ENCODE peak calls at places on chromosomes 2 and 18, in five cellular contexts. T is tibial nerve; X is CD8-positive, alpha-beta T cell; F is SJCRH30; P is SJSA1. R is an unnamed sample. For H3K4me1, the result is how much of the 10 kb centered on the place peaks cover.

GRCh38 chr2:71566271-71566858 is 113.0 kb downstream of the DYSF start:
- DNase-seq in X (no peak), T (no peak), F (no peak), P (no peak), R (no peak)

GRCh38 chr2:120305296-120305695 is 40.6 kb upstream of the INHBB start:
- DNase-seq in P (no peak), F (peak), T (no peak), X (no peak), R (no peak)

GRCh38 chr18:77030201-77030600 is 102.4 kb downstream of the MBP start:
- DNase-seq in P (no peak), X (no peak), T (no peak), F (no peak), R (no peak)

GRCh38 chr18:61738488-61738887 is 154.3 kb downstream of the RNF152 start:
- DNase-seq in X (no peak), P (no peak), T (peak), F (no peak), R (no peak)

GRCh38 chr2:23554054-23554697 is 169.2 kb downstream of the KLHL29 start:
- DNase-seq in X (no peak), T (peak), P (no peak), F (no peak), R (no peak)

GRCh38 chr18:12308386-12309100 is 502 bp downstream of the TUBB6 start:
- DNase-seq in F (peak), X (no peak), T (peak), P (peak), R (peak)

GRCh38 chr18:6807504-6808257 is 78.2 kb downstream of the ARHGAP28 start:
- DNase-seq in P (no peak), X (no peak), T (no peak), F (peak), R (no peak)

GRCh38 chr18:54776282-54776977 is 51.8 kb upstream of the RAB27B start:
- DNase-seq in T (peak), F (peak), X (no peak), P (peak), R (no peak)

GRCh38 chr18:58653814-58654509 is 17.3 kb upstream of the MALT1 start:
- DNase-seq in X (no peak), P (no peak), T (no peak), F (no peak), R (no peak)

GRCh38 chr2:233996436-233996835 is 54.1 kb upstream of the SPP2 start:
- DNase-seq in X (no peak), P (no peak), F (no peak), T (no peak), R (no peak)

GRCh38 chr2:231326404-231326803 is 69.1 kb upstream of the B3GNT7 start:
- DNase-seq in P (no peak), X (no peak), F (no peak), T (no peak), R (no peak)

GRCh38 chr2:97693476-97693875 is 19.9 kb upstream of the ZAP70 start:
- DNase-seq in F (peak), X (no peak), T (no peak), P (no peak), R (no peak)

GRCh38 chr2:139031722-139032121 is 251.5 kb upstream of the NXPH2 start:
- DNase-seq in X (no peak), P (no peak), T (no peak), F (peak), R (no peak)

GRCh38 chr2:86045541-86045940 is 60.1 kb downstream of the POLR1A start:
- DNase-seq in F (no peak), T (no peak), P (no peak), X (no peak), R (no peak)

GRCh38 chr18:12391487-12392136 is 14.6 kb upstream of the AFG3L2 start:
- DNase-seq in P (peak), X (peak), T (peak), F (peak), R (peak)

GRCh38 chr2:55838653-55839052 is 84.9 kb downstream of the EFEMP1 start:
- DNase-seq in P (no peak), F (no peak), T (no peak), X (no peak), R (no peak)

GRCh38 chr2:9769171-9770005 is 73.9 kb upstream of the TAF1B start:
- DNase-seq in P (peak), F (no peak), X (no peak), T (no peak), R (no peak)

GRCh38 chr2:4151521-4151920 is 448.1 kb downstream of the DCDC2C start:
- DNase-seq in X (no peak), T (no peak), P (no peak), F (no peak), R (no peak)

GRCh38 chr2:191927991-191928390 is 81.1 kb upstream of the CAVIN2 start:
- DNase-seq in T (no peak), X (no peak), P (no peak), F (peak), R (no peak)

DNA sequence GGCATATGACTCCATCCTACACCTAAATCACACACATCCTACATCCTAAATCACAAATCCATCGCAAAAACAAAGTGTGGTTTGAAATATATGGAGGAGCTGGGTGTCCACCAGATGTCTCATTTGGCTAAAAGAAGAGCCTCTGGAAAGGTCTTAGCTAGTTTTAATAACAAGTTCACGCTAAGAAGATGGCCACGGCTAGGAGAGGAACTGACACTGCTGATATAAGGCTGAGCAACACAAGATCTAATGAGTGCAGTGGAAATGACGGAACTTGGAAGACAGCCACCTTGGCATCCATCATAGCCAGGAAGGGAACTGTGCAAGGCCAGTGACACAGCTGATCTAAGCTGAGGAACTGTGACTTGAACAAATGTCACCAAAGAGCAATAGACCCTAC is 60.0 kb upstream of the AGAP1 start:
- DNase-seq in P (no peak), X (no peak), F (no peak), T (peak), R (no peak)
- H3K27ac ChIP-seq in P (no peak), X (no peak), F (no peak), T (peak), R (peak)

DNA sequence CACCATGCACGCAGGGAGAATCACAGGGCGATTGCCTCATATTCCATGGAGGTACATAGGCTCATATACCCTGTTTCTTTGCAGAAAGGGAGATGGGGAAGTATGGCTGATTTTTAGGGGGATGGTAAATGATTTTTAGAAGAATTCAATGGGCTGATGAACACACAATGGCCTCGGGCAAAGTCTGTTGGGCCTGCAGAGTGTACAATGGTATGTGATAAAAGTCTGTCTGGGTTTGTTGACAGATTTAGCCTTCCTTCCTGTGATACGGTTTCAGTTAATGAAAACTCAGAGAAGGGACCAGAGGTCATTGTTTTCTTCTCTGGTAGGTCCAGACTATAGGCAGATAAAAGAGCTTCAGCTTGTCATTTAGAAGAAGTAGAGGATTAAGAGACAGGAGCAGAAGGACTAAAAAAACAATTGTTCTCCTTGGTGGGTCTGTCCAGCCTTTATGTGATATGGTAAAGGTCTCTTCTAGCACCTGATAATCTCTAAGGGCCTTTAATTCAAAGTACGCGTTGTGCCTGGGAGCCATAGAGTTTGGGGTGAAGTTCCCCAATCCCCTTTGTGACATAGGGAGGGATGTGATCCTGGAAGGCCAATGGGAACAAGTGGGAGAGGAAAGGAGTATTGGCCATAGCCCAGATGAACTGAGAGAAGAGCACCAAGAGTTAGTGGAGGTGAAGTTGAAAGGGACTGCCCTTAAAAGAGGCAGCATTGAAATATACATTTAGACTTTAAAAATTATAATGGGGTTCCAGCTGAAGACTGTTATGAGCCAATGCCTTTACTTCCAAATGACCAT is 107.5 kb upstream of the SERPINE2 start:
- DNase-seq in F (no peak), T (no peak), X (no peak), P (no peak), R (no peak)
- H3K4me1 ChIP-seq in F (under half), T (under half), X (under half), P (half or more), R (under half)

DNA sequence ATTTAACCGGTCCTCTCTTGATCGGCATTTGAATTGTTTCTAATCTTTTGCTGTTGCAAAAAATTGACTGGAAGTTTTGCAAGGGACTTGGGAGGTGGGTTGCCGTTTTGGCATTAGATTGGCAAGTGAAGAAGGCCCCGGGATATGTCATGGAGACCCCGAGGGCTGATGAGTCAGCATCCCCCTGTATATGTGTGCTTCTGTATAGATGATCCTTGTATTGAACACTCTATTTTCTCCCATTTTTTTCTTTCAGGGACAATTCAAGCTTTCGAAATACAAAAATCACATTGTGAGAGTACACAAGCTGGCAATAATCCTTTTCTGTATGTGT is 30.1 kb downstream of the EIF4E2 start:
- DNase-seq in X (no peak), P (no peak), T (no peak), F (no peak), R (no peak)
- H3K27ac ChIP-seq in X (no peak), P (no peak), T (no peak), F (no peak), R (no peak)

GRCh38 chr18:2704541-2704940 is 49.0 kb downstream of the SMCHD1 start:
- DNase-seq in F (no peak), X (no peak), P (no peak), T (no peak), R (no peak)

GRCh38 chr18:2706903-2707302 is 51.4 kb downstream of the SMCHD1 start:
- DNase-seq in P (no peak), F (no peak), T (no peak), X (no peak), R (no peak)

GRCh38 chr18:2709316-2709715 is 53.8 kb downstream of the SMCHD1 start:
- DNase-seq in F (no peak), X (no peak), P (no peak), T (no peak), R (no peak)

DNA sequence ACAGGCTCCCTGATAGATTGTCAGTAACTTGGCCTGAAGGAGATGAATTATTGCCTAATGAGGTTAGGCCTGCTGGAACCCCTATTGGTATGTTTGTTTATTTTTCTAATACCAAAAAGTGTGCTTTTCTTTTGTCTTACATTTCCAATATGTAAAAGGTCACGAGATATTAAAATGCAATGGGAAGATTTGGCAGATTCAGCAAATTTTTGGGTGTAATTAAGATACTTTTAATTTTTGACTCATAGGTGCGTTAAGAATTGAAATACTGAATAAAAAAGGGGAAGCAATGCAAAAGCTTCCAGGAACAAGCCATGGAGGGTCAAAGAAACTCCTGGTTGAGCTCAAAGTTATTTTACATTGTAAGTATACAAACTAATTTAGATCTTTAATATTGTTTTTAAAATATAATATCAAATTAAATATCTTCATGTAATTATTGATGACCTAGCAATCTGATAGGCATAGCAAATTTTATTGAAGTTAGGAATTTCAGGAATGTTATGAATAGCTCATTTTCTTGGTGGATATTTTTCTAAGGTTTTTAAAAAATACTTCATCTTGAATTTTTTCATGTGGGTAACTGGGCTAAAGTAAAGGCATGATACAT is 52.1 kb downstream of the SMCHD1 start:
- DNase-seq in X (no peak), T (no peak), P (no peak), F (no peak), R (no peak)
- H3K4me1 ChIP-seq in X (under half), T (under half), P (under half), F (under half), R (under half)

GRCh38 chr18:1104265-1104792 is 199.7 kb downstream of the ADCYAP1 start:
- DNase-seq in P (no peak), F (no peak), X (no peak), T (no peak), R (no peak)
- H3K27ac ChIP-seq in P (no peak), F (no peak), X (no peak), T (no peak), R (no peak)

DNA sequence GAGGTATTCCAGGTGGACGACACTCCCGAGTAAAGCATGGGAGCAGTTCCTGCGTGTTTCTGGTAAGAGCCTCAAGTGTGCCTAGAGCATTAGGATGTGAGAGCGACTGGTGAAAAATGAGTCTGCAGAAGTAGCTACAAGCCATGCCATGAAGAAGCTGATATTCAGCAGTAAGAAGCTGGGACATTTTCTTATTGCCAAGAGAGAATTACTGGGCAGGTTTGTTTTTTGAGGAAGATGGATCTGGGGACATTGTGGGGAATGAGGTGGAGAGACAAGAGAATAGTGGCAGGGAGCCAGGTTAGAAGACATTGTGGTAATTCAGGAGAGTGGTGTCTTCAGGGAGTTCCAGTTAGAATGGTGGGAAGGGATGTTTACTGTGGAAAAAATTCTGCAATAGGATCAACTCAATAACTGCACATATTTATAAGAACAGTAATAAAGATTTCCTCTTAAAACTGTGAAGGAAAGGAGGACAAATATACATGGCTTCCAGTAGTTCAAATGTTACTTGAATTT is 38.2 kb downstream of the CRIM1 start:
- DNase-seq in X (no peak), P (no peak), F (no peak), T (no peak), R (no peak)
- H3K4me1 ChIP-seq in X (under half), P (half or more), F (under half), T (under half), R (under half)

R was measured in heart right ventricle.